ENCODE peak calls at places on chromosomes 16 and 17, in nine cellular contexts. T is stomach; L is heart right ventricle; O is A549; M is endodermal cell; Z is Peyer's patch; V is aorta; U is CD4-positive, CD25-positive, alpha-beta regulatory T cell; K is mucosa of descending colon. W is an unnamed sample. For H3K4me1, the result is how much of the 10 kb centered on the place peaks cover.

GRCh38 chr16:24253192-24253591 is 2.9 kb upstream of the CACNG3 start:
- DNase-seq in V (no peak), O (peak), L (peak), U (peak), M (peak), Z (peak), T (no peak), K (peak), W (no peak)

GRCh38 chr16:30722916-30723315 is 23.9 kb downstream of the SRCAP start:
- DNase-seq in Z (no peak), K (no peak), L (no peak), U (no peak), M (no peak), O (no peak), V (no peak), T (no peak), W (no peak)

GRCh38 chr16:4508806-4509205 is 29.8 kb downstream of the CDIP1 start:
- DNase-seq in T (no peak), V (peak), K (no peak), L (no peak), M (no peak), O (no peak), U (no peak), Z (no peak), W (no peak)

GRCh38 chr17:81551458-81552243 is 502 bp downstream of the FAAP100 start:
- DNase-seq in T (no peak), Z (peak), L (no peak), M (peak), U (no peak), O (no peak), V (no peak), K (peak), W (peak)

GRCh38 chr17:33977729-33978514 is 277.2 kb upstream of the CCL2 start:
- DNase-seq in M (peak), V (no peak), T (no peak), L (no peak), Z (no peak), K (no peak), U (no peak), O (no peak), W (no peak)

GRCh38 chr16:27239026-27239425 is 29.5 kb downstream of the NSMCE1 start:
- DNase-seq in Z (no peak), U (no peak), L (no peak), M (no peak), T (no peak), K (no peak), V (peak), O (no peak), W (no peak)

GRCh38 chr17:29617481-29618271 is 5.0 kb downstream of the CORO6 start:
- DNase-seq in K (peak), T (peak), L (no peak), Z (peak), M (peak), V (peak), U (peak), O (peak), W (peak)

GRCh38 chr17:61097786-61098185 is 301.9 kb upstream of the TBX2 start:
- DNase-seq in O (no peak), U (no peak), Z (no peak), K (no peak), M (no peak), T (no peak), L (no peak), V (no peak), W (no peak)

GRCh38 chr17:31741371-31741770 is 117.7 kb downstream of the COPRS start:
- DNase-seq in Z (no peak), K (no peak), U (no peak), M (no peak), O (no peak), L (no peak), T (no peak), V (no peak), W (no peak)

GRCh38 chr17:29219378-29220047 is 27.1 kb upstream of the CRYBA1 start:
- DNase-seq in T (peak), K (peak), U (peak), Z (peak), O (peak), L (peak), V (peak), M (peak), W (peak)

GRCh38 chr17:63707151-63707550 is 7.2 kb upstream of the LIMD2 start:
- DNase-seq in O (no peak), K (no peak), L (no peak), Z (no peak), U (no peak), V (no peak), T (no peak), M (peak), W (no peak)

GRCh38 chr17:30095507-30096244 is 20.9 kb upstream of the NSRP1 start:
- DNase-seq in V (no peak), T (no peak), M (peak), O (peak), Z (no peak), K (peak), L (no peak), U (no peak), W (peak)

GRCh38 chr16:57486858-57487834 is 853 bp upstream of the DOK4 start:
- DNase-seq in U (no peak), T (no peak), L (no peak), Z (no peak), M (peak), V (no peak), K (peak), O (no peak), W (no peak)

GRCh38 chr17:68777856-68778694 is 176.9 kb upstream of the FAM20A start:
- DNase-seq in T (peak), M (peak), U (no peak), O (no peak), K (peak), V (no peak), L (no peak), Z (no peak), W (no peak)

GRCh38 chr17:43694081-43694870 is 32.6 kb upstream of the MEOX1 start:
- DNase-seq in V (peak), Z (peak), O (peak), T (peak), K (peak), L (peak), U (peak), M (peak), W (peak)

GRCh38 chr17:58577696-58578095 is 63.3 kb upstream of the MTMR4 start:
- DNase-seq in V (peak), O (peak), U (peak), K (peak), M (peak), T (peak), Z (peak), L (peak), W (peak)

GRCh38 chr16:84545114-84545737 is 40.8 kb upstream of the MEAK7 start:
- DNase-seq in O (no peak), M (no peak), K (no peak), Z (no peak), V (no peak), T (no peak), L (no peak), U (no peak), W (no peak)

GRCh38 chr16:84548508-84548907 is 44.0 kb upstream of the MEAK7 start:
- DNase-seq in K (no peak), O (no peak), M (no peak), V (no peak), U (no peak), T (no peak), Z (no peak), L (no peak), W (no peak)

GRCh38 chr16:84546669-84547538 is 42.4 kb upstream of the MEAK7 start:
- DNase-seq in L (no peak), V (no peak), U (no peak), K (no peak), Z (no peak), T (no peak), M (no peak), O (no peak), W (no peak)

GRCh38 chr16:84548971-84549844 is 44.7 kb upstream of the MEAK7 start:
- DNase-seq in T (no peak), U (peak), O (no peak), M (no peak), K (no peak), Z (peak), L (peak), V (no peak), W (no peak)

DNA sequence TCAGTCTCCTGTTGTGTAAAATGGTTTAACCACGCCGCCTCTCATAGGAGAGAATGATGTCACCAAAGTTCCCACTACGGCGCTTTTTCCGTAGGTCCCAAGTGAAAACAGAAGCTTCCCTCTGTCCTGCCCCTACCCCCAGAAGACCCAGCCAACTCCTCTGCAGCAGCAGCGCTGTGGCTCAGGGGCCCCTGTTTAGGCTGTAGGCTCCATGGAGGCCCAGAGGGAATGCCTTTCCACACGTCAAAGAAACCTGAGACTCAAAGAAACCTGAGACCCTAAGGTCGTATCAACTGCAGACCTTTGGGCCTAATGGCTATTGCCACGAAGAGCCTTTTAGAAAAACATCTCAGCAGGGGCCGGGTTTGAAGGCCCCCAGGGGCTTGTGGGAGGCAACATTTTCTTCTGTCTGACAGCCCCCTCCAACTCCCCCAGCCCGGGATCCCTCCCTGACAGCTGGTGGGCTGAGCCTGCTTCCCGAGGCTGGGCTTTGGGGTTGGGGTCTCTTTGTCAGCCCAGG is 43.1 kb upstream of the MEAK7 start:
- DNase-seq in V (no peak), Z (no peak), M (no peak), L (no peak), O (no peak), U (no peak), K (no peak), T (no peak), W (no peak)
- H3K4me1 ChIP-seq in V (under half), Z (under half), M (under half), L (under half), O (under half), U (under half), K (under half), T (under half), W (under half)

GRCh38 chr16:20902426-20902825 is 1.9 kb downstream of the LYRM1 start:
- DNase-seq in M (no peak), L (no peak), V (no peak), U (no peak), K (no peak), Z (no peak), T (no peak), O (no peak), W (no peak)
- H3K4me1 ChIP-seq in M (under half), L (half or more), V (under half), U (under half), K (under half), Z (under half), T (half or more), O (half or more), W (half or more)

GRCh38 chr17:78349831-78350631 is 9.8 kb downstream of the SOCS3 start:
- DNase-seq in L (no peak), O (no peak), U (no peak), K (no peak), V (no peak), T (no peak), M (no peak), Z (no peak), W (no peak)
- H3K4me1 ChIP-seq in L (under half), O (half or more), U (half or more), K (under half), V (under half), T (half or more), M (under half), Z (under half), W (under half)

DNA sequence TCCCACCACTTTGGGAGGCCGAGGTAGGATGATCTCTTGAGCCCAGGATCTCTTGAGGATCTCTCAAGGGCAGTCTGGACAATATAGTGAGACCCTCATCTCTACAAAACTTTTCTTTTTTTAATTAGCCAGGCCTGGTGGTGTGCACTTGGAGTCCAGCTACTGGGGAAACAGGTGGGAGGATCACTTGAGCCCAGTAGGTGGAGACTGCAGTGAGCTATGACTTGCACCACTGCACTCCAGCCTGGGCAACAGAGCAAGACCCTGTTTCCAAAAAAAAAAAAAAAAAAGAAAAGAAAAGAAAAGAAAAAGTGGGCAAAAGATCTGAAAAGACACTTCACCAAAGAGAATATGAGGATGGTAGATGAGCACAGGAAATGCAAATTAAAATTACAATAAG is 15.0 kb downstream of the RAB40B start:
- DNase-seq in V (no peak), U (no peak), O (no peak), M (no peak), T (no peak), Z (no peak), K (no peak), L (no peak), W (no peak)
- H3K4me1 ChIP-seq in V (under half), U (under half), O (under half), M (under half), T (under half), Z (under half), K (under half), L (under half), W (under half)

GRCh38 chr17:79022507-79022991 is 1.4 kb upstream of the C1QTNF1 start:
- DNase-seq in O (no peak), L (peak), M (peak), Z (no peak), T (peak), V (peak), K (no peak), U (no peak), W (no peak)
- H3K4me1 ChIP-seq in O (under half), L (half or more), M (under half), Z (under half), T (half or more), V (under half), K (half or more), U (under half), W (half or more)

GRCh38 chr16:50272687-50273381 is 6.5 kb downstream of the ADCY7 start:
- DNase-seq in K (no peak), L (no peak), O (no peak), V (no peak), Z (no peak), T (no peak), M (no peak), U (no peak), W (no peak)

GRCh38 chr16:50274771-50275415 is 8.5 kb downstream of the ADCY7 start:
- DNase-seq in U (no peak), K (no peak), V (no peak), M (no peak), T (no peak), O (no peak), L (no peak), Z (no peak), W (no peak)

GRCh38 chr16:50273382-50273690 is 7.0 kb downstream of the ADCY7 start:
- DNase-seq in U (no peak), V (no peak), L (no peak), M (no peak), Z (no peak), K (no peak), T (no peak), O (no peak), W (no peak)

GRCh38 chr16:50275428-50276127 is 9.2 kb downstream of the ADCY7 start:
- DNase-seq in V (no peak), O (no peak), U (no peak), L (no peak), Z (no peak), T (no peak), K (no peak), M (no peak), W (no peak)

DNA sequence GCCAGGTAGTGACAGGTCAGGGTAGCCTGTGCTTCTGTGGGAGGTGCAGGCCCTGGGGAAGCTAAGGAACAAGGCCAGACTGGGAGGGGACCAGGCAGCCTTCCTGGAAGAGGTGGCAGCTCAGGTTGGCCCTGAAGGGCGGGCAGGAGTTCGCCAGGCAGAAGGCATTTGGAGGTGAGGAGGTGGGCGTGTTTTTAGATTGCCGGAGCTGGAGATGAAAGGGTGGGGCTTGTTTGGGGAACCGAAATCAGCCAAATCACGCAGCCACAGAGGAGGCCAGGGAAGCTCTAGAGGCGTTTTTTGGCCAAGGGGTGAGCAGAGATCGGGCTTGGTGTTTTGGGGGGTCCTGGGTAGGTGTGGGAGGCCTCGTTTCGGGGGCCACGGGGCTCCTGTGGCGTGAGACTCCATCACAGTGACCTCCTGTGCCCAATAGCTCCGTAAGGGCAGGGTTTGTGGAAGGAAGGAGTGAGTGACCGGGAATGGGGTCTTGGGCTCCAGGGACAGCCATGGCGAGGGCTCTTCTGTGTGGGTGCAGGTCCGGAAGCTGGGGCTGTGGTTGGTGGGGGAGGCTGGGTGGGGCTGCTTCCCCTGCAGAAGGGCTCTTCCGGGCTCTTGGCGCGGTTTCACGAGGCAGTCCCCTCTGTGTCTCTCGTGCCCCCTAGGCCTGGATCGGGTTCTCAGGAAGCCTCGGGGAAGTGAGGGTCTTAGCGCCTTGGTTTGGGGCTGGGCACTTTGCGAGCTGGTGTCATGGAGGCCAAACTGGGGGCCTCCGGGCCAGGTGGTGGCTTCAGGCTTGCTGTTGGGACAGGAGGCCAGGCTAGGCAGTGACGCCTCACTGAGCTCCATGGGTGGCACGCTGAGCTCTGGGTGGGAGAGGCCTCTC is 7.8 kb downstream of the ADCY7 start:
- DNase-seq in U (peak), Z (peak), M (no peak), V (peak), O (no peak), K (no peak), T (no peak), L (no peak), W (no peak)
- H3K4me1 ChIP-seq in U (half or more), Z (under half), M (under half), V (under half), O (under half), K (under half), T (under half), L (under half), W (under half)

W was measured in tibial nerve.